ENCODE peak calls at places on chromosomes 2 and 18, in eight cellular contexts. P is WERI-Rb-1, O is osteocyte, D is sigmoid colon, W is epithelial cell of esophagus, H is ELR, C is iris pigment epithelial cell, G is EH. I is an unnamed sample.
A peak's percentile ranks its signal among the peaks of the same experiment; 100 is the strongest.

GRCh38 chr2:10626837-10627236 is 62.9 kb downstream of the NOL10 start:
- DNase-seq in P (no peak), O (no peak), D (no peak), W (no peak), H (no peak), C (no peak), G (no peak), I (no peak)

GRCh38 chr18:54822872-54823845 is 5.1 kb upstream of the RAB27B start:
- DNase-seq in P (no peak), O (no peak), D (no peak), W (peak; percentile 95), H (peak; percentile 90), C (peak; percentile 100), G (peak; percentile 90), I (no peak)

GRCh38 chr2:88638743-88639142 is 11.5 kb upstream of the EIF2AK3 start:
- DNase-seq in P (no peak), O (no peak), D (no peak), W (peak; percentile 66), H (peak; percentile 66), C (peak; percentile 50), G (peak; percentile 54), I (no peak)

GRCh38 chr18:80247403-80247916 is at the start of gene PARD6G:
- DNase-seq in P (peak; percentile 94), O (peak; percentile 94), D (peak; percentile 93), W (peak; percentile 81), H (peak; percentile 76), C (peak; percentile 60), G (peak; percentile 75), I (no peak)

GRCh38 chr2:239025081-239025801 is 177.4 kb downstream of the TWIST2 start:
- DNase-seq in P (no peak), O (no peak), D (peak; percentile 63), W (peak; percentile 58), H (peak; percentile 85), C (peak; percentile 59), G (peak; percentile 84), I (no peak)

GRCh38 chr2:217045725-217046475 is 186.0 kb upstream of the TNP1 start:
- DNase-seq in P (no peak), O (no peak), D (no peak), W (peak; percentile 24), H (no peak), C (no peak), G (peak; percentile 44), I (no peak)

GRCh38 chr2:180761224-180761623 is 219.2 kb upstream of the UBE2E3 start:
- DNase-seq in P (no peak), O (no peak), D (no peak), W (peak; percentile 59), H (peak; percentile 75), C (peak; percentile 87), G (peak; percentile 72), I (no peak)

GRCh38 chr2:200781626-200782025 is 30.1 kb upstream of the BZW1 start:
- DNase-seq in P (no peak), O (no peak), D (no peak), W (peak; percentile 65), H (no peak), C (no peak), G (no peak), I (no peak)

GRCh38 chr2:37472959-37473358 is 128.5 kb downstream of the QPCT start:
- DNase-seq in P (no peak), O (no peak), D (no peak), W (peak; percentile 83), H (peak; percentile 51), C (peak; percentile 66), G (peak; percentile 87), I (no peak)

GRCh38 chr2:188085421-188085820 is 206.3 kb upstream of the GULP1 start:
- DNase-seq in P (no peak), O (no peak), D (no peak), W (no peak), H (no peak), C (no peak), G (no peak), I (no peak)

GRCh38 chr2:20198001-20198400 is 26.9 kb downstream of the SDC1 start:
- DNase-seq in P (no peak), O (no peak), D (no peak), W (peak; percentile 70), H (no peak), C (no peak), G (no peak), I (no peak)

GRCh38 chr2:212723226-212723625 is 184.6 kb upstream of the ERBB4 start:
- DNase-seq in P (no peak), O (no peak), D (no peak), W (peak; percentile 60), H (peak; percentile 70), C (peak; percentile 77), G (peak; percentile 25), I (no peak)